ENCODE peak calls at places on chromosomes 5 and 9, in five cellular contexts. One of them, this sample, is unnamed.

GRCh38 chr5:334903-335739 is 13.6 kb downstream of the AHRR start:
- DNase-seq in lung: no peak
- DNase-seq in GM23338: no peak
- DNase-seq in adrenal gland: no peak
- DNase-seq in brain microvascular endothelial cell: no peak
- DNase-seq in this sample: no peak

GRCh38 chr5:141476132-141476909 is 555 bp downstream of the PCDHGC3 start:
- DNase-seq in GM23338: peak
- DNase-seq in adrenal gland: peak
- DNase-seq in brain microvascular endothelial cell: peak
- DNase-seq in lung: no peak
- DNase-seq in this sample: peak

GRCh38 chr5:27315541-27316282 is 277.3 kb upstream of the CDH9 start:
- DNase-seq in lung: no peak
- DNase-seq in brain microvascular endothelial cell: peak
- DNase-seq in GM23338: peak
- DNase-seq in adrenal gland: no peak
- DNase-seq in this sample: peak

GRCh38 chr5:161547573-161548471 is 1.3 kb upstream of the GABRB2 start:
- DNase-seq in brain microvascular endothelial cell: no peak
- DNase-seq in adrenal gland: no peak
- DNase-seq in lung: no peak
- DNase-seq in GM23338: peak
- DNase-seq in this sample: no peak

GRCh38 chr5:73821003-73821402 is 195.0 kb downstream of the ARHGEF28 start:
- DNase-seq in GM23338: no peak
- DNase-seq in adrenal gland: no peak
- DNase-seq in lung: no peak
- DNase-seq in brain microvascular endothelial cell: no peak
- DNase-seq in this sample: no peak

GRCh38 chr9:83708515-83709158 is 879 bp upstream of the UBQLN1 start:
- DNase-seq in adrenal gland: peak
- DNase-seq in brain microvascular endothelial cell: peak
- DNase-seq in lung: peak
- DNase-seq in GM23338: peak
- DNase-seq in this sample: peak

GRCh38 chr9:9747787-9748186 is 865.0 kb downstream of the PTPRD start:
- DNase-seq in brain microvascular endothelial cell: peak
- DNase-seq in lung: no peak
- DNase-seq in GM23338: no peak
- DNase-seq in adrenal gland: no peak
- DNase-seq in this sample: no peak

GRCh38 chr5:133944263-133945230 is 23.9 kb downstream of the C5orf15 start:
- DNase-seq in adrenal gland: peak
- DNase-seq in GM23338: peak
- DNase-seq in brain microvascular endothelial cell: peak
- DNase-seq in lung: peak
- DNase-seq in this sample: no peak

GRCh38 chr9:90142580-90142979 is 500.0 kb downstream of the DIRAS2 start:
- DNase-seq in adrenal gland: peak
- DNase-seq in GM23338: peak
- DNase-seq in lung: peak
- DNase-seq in brain microvascular endothelial cell: peak
- DNase-seq in this sample: no peak

GRCh38 chr9:12230708-12231107 is 462.5 kb upstream of the TYRP1 start:
- DNase-seq in adrenal gland: no peak
- DNase-seq in brain microvascular endothelial cell: no peak
- DNase-seq in lung: no peak
- DNase-seq in GM23338: no peak
- DNase-seq in this sample: no peak

GRCh38 chr5:58259685-58260152 is 200.2 kb downstream of the PLK2 start:
- DNase-seq in lung: no peak
- DNase-seq in brain microvascular endothelial cell: peak
- DNase-seq in adrenal gland: no peak
- DNase-seq in GM23338: peak
- DNase-seq in this sample: peak

GRCh38 chr5:53031695-53032096 is 42.5 kb downstream of the ITGA2 start:
- DNase-seq in GM23338: no peak
- DNase-seq in adrenal gland: peak
- DNase-seq in brain microvascular endothelial cell: peak
- DNase-seq in lung: no peak
- DNase-seq in this sample: peak

GRCh38 chr9:133973791-133974630 is 18.1 kb downstream of the VAV2 start:
- DNase-seq in adrenal gland: no peak
- DNase-seq in lung: no peak
- DNase-seq in GM23338: no peak
- DNase-seq in brain microvascular endothelial cell: no peak
- DNase-seq in this sample: no peak

GRCh38 chr9:9299134-9299533 is 1313.7 kb downstream of the PTPRD start:
- DNase-seq in GM23338: peak
- DNase-seq in lung: no peak
- DNase-seq in adrenal gland: no peak
- DNase-seq in brain microvascular endothelial cell: no peak
- DNase-seq in this sample: no peak

GRCh38 chr5:180809403-180810209 is 7.0 kb upstream of the MGAT1 start:
- DNase-seq in adrenal gland: peak
- DNase-seq in brain microvascular endothelial cell: peak
- DNase-seq in lung: peak
- DNase-seq in GM23338: peak
- DNase-seq in this sample: no peak

GRCh38 chr5:80220268-80220897 is 35.5 kb downstream of the SERINC5 start:
- DNase-seq in brain microvascular endothelial cell: no peak
- DNase-seq in adrenal gland: no peak
- DNase-seq in lung: no peak
- DNase-seq in GM23338: no peak
- DNase-seq in this sample: no peak

GRCh38 chr9:110541950-110542349 is 37.6 kb downstream of the SVEP1 start:
- DNase-seq in adrenal gland: no peak
- DNase-seq in lung: no peak
- DNase-seq in brain microvascular endothelial cell: no peak
- DNase-seq in GM23338: no peak
- DNase-seq in this sample: no peak

GRCh38 chr9:110532908-110533665 is 46.5 kb downstream of the SVEP1 start:
- DNase-seq in brain microvascular endothelial cell: no peak
- DNase-seq in GM23338: no peak
- DNase-seq in adrenal gland: no peak
- DNase-seq in lung: no peak
- DNase-seq in this sample: no peak

GRCh38 chr9:110536802-110537201 is 42.7 kb downstream of the SVEP1 start:
- DNase-seq in lung: no peak
- DNase-seq in GM23338: no peak
- DNase-seq in brain microvascular endothelial cell: no peak
- DNase-seq in adrenal gland: no peak
- DNase-seq in this sample: peak

GRCh38 chr9:110538621-110539020 is 40.9 kb downstream of the SVEP1 start:
- DNase-seq in adrenal gland: no peak
- DNase-seq in GM23338: no peak
- DNase-seq in lung: no peak
- DNase-seq in brain microvascular endothelial cell: no peak
- DNase-seq in this sample: no peak

GRCh38 chr9:110538169-110538568 is 41.4 kb downstream of the SVEP1 start:
- DNase-seq in lung: no peak
- DNase-seq in adrenal gland: no peak
- DNase-seq in GM23338: no peak
- DNase-seq in brain microvascular endothelial cell: no peak
- DNase-seq in this sample: peak
- H3K4me3 ChIP-seq in lung: no peak
- H3K4me3 ChIP-seq in adrenal gland: no peak
- H3K4me3 ChIP-seq in GM23338: no peak
- H3K4me3 ChIP-seq in brain microvascular endothelial cell: no peak
- H3K4me3 ChIP-seq in this sample: no peak

DNA sequence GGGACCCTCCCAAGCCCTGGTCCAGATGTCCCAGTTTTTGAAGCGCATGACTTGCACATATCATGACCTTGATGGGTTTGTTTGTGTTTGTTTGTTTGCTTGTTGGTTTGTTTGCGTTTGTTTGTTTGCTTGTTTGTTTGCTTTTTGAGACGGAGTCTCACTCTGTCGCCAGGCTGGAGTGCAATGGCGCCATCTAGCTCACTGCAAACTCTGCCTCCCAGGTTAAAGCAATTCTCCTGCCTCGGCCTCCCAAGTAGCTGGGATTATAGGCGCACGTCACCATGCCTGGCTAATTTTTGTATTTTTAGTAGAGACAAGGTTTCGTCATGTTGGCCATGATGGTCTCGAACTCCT is 13.0 kb upstream of the UBAC1 start:
- DNase-seq in GM23338: no peak
- DNase-seq in adrenal gland: no peak
- DNase-seq in lung: no peak
- DNase-seq in brain microvascular endothelial cell: no peak
- DNase-seq in this sample: no peak
- TF ChIP-seq CTCF in GM23338: peak
- TF ChIP-seq CTCF in adrenal gland: no peak
- TF ChIP-seq CTCF in lung: peak
- TF ChIP-seq CTCF in brain microvascular endothelial cell: no peak
- TF ChIP-seq CTCF in this sample: no peak

DNA sequence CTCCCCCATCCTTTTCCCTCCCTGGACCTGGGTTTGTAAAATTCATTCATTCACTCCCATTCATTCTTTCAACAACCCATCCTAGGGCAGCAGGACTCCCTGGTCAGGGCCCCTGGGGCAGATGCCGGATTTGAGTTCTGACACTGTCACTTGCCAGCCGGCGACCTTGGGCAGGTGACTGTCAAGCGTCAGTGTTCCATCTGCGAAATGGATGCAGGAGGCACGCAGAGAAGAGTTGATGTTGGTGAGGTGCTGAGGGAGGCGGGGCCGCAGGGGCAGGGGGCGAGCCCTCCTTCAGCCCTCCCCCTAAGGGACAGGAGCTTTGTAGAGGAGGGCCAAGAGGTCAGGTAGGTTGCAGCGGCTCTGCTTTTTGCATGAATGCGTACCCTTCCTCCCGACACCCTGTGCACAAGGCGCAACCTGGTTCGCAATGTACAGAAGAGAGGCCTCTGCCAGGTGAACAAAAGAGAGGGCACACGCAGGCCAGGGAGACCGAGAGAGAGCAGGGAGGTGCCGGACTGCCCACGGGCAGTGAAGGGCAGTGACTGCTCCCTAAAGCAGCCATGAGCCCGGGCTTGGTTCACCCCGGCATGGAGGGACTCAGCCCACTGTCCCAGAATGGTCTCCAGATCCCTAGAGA is 128.1 kb downstream of the BARX1 start:
- DNase-seq in lung: no peak
- DNase-seq in adrenal gland: no peak
- DNase-seq in brain microvascular endothelial cell: no peak
- DNase-seq in GM23338: peak
- DNase-seq in this sample: no peak
- H3K4me3 ChIP-seq in lung: no peak
- H3K4me3 ChIP-seq in adrenal gland: no peak
- H3K4me3 ChIP-seq in brain microvascular endothelial cell: no peak
- H3K4me3 ChIP-seq in GM23338: peak
- H3K4me3 ChIP-seq in this sample: no peak

GRCh38 chr5:51347157-51347556 is 36.1 kb upstream of the ISL1 start:
- DNase-seq in lung: no peak
- DNase-seq in GM23338: no peak
- DNase-seq in brain microvascular endothelial cell: no peak
- DNase-seq in adrenal gland: no peak
- DNase-seq in this sample: no peak

GRCh38 chr5:51345106-51345505 is 38.1 kb upstream of the ISL1 start:
- DNase-seq in adrenal gland: no peak
- DNase-seq in GM23338: no peak
- DNase-seq in brain microvascular endothelial cell: no peak
- DNase-seq in lung: no peak
- DNase-seq in this sample: no peak

DNA sequence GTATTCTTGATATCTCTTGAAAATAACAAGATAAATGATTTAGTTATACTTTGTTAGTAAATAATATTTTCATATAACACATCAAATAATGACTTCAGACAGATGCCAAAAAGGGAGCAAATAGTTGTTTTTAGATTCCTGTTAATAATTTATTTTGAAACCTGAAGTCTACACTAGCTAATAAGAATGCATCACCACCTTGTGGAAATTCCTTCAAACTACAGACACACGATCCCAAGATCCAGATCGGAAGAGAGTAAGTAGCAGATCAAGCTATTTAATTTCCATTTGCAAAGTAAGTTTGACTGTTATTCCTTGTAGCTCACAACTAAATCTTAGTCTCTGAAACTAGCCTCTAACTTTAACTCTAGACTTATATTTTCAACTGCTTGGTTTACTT is 35.5 kb upstream of the ISL1 start:
- DNase-seq in lung: no peak
- DNase-seq in GM23338: peak
- DNase-seq in adrenal gland: no peak
- DNase-seq in brain microvascular endothelial cell: no peak
- DNase-seq in this sample: no peak
- TF ChIP-seq CTCF in lung: no peak
- TF ChIP-seq CTCF in GM23338: peak
- TF ChIP-seq CTCF in adrenal gland: no peak
- TF ChIP-seq CTCF in brain microvascular endothelial cell: no peak
- TF ChIP-seq CTCF in this sample: no peak

DNA sequence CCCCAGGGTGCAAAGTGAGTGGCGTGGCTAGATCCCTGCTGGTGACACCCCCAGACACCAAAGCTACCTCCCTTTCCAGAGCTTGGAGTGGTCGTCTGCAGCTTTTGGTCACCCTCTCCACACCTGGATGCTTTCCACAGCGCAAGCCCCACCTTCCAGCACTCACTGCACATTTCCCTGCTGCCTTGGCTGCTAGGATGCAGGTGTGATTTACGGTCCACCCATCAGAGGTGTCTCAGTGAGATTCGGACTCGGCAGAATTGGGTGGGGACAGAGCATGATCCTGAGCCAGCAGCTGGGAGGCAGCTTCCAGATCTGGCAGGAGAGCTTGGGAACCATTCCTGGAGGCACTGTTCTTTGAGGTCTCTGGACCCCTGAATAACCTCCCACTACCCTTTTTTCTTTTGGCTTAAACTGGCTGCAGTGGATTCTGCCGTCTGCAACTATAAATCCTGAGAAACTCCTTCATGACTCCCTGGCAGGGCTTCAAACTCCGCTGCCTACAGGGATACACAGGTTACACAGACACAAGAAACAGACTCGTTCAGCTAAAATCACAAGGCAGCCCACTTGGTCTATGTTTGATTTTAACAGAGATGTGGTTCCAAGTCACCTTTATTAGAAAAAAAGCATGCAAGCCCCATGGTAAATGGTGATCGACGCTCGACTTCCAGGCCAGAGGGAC is 99.6 kb upstream of the PHYKPL start:
- DNase-seq in GM23338: no peak
- DNase-seq in lung: no peak
- DNase-seq in brain microvascular endothelial cell: no peak
- DNase-seq in adrenal gland: no peak
- DNase-seq in this sample: no peak
- H3K4me3 ChIP-seq in GM23338: no peak
- H3K4me3 ChIP-seq in lung: no peak
- H3K4me3 ChIP-seq in brain microvascular endothelial cell: no peak
- H3K4me3 ChIP-seq in adrenal gland: no peak
- H3K4me3 ChIP-seq in this sample: no peak

GRCh38 chr9:136255896-136256890 is 10.6 kb upstream of the QSOX2 start:
- DNase-seq in lung: no peak
- DNase-seq in brain microvascular endothelial cell: no peak
- DNase-seq in adrenal gland: no peak
- DNase-seq in GM23338: no peak
- DNase-seq in this sample: no peak
- TF ChIP-seq CTCF in lung: no peak
- TF ChIP-seq CTCF in brain microvascular endothelial cell: peak
- TF ChIP-seq CTCF in adrenal gland: peak
- TF ChIP-seq CTCF in GM23338: peak
- TF ChIP-seq CTCF in this sample: peak